ENCODE peak calls at places on chromosomes 7 and 10, in eight cellular contexts. N is brain microvascular endothelial cell; Q is Daoy; Z is GM04503; P is kidney tubule cell; W is hypothalamus; K is NCI-H1105 treated with DMSO at 0.1 percent for 48 hours; V is stimulated activated CD4-positive, alpha-beta T cell treated with anti-CD3 and anti-CD28 coated beads, Interleukin-1b, Interleukin-23, amount 100 ng/mL, for 48 hours. F is an unnamed sample.

GRCh38 chr10:130808243-130808642 is 503.3 kb downstream of the TCERG1L start:
- DNase-seq in Z (no peak), K (no peak), W (no peak), V (no peak), Q (no peak), N (no peak), P (no peak), F (no peak)

GRCh38 chr7:8481752-8482446 is 48.5 kb downstream of the NXPH1 start:
- DNase-seq in N (no peak), K (no peak), P (no peak), Z (no peak), V (no peak), W (no peak), Q (no peak), F (peak; percentile 89)

GRCh38 chr7:12031638-12032037 is 179.5 kb upstream of the TMEM106B start:
- DNase-seq in Q (peak; percentile 47), Z (no peak), K (no peak), P (peak; percentile 89), N (peak; percentile 51), V (no peak), W (no peak), F (peak; percentile 43)

GRCh38 chr10:88499569-88500470 is 83.3 kb downstream of the RNLS start:
- DNase-seq in V (no peak), Q (peak; percentile 1), Z (no peak), W (no peak), K (no peak), P (peak; percentile 79), N (no peak), F (peak; percentile 78)

GRCh38 chr10:14009315-14010082 is 321.2 kb downstream of the FRMD4A start:
- DNase-seq in P (peak; percentile 30), V (peak; percentile 77), N (peak; percentile 69), W (no peak), K (peak; percentile 43), Q (peak; percentile 89), Z (no peak), F (peak; percentile 56)

GRCh38 chr10:125742465-125742864 is 23.0 kb downstream of the EDRF1 start:
- DNase-seq in P (no peak), V (no peak), W (no peak), K (no peak), Z (no peak), N (no peak), Q (no peak), F (no peak)

GRCh38 chr10:5518143-5518542 is 6.6 kb upstream of the CALML3 start:
- DNase-seq in Z (no peak), W (no peak), V (no peak), P (peak; percentile 16), Q (no peak), N (no peak), K (peak; percentile 82), F (no peak)

GRCh38 chr10:77849039-77849664 is 77.4 kb downstream of the DLG5 start:
- DNase-seq in N (no peak), K (no peak), P (no peak), V (no peak), W (no peak), Q (no peak), Z (no peak), F (no peak)

GRCh38 chr7:108280136-108280535 is 150.0 kb upstream of the LAMB4 start:
- DNase-seq in K (peak; percentile 83), W (no peak), P (no peak), Z (no peak), V (no peak), Q (no peak), N (no peak), F (no peak)

GRCh38 chr7:320297-320696 is 30.3 kb downstream of the FOXL3 start:
- DNase-seq in P (no peak), W (no peak), N (no peak), Z (no peak), V (no peak), Q (no peak), K (no peak), F (no peak)

GRCh38 chr10:6227346-6227745 is 24.6 kb downstream of the PFKFB3 start:
- DNase-seq in V (no peak), W (no peak), Q (no peak), P (no peak), Z (no peak), K (no peak), N (no peak), F (no peak)

GRCh38 chr7:149144996-149145850 is 2.0 kb upstream of the ZNF398 start:
- DNase-seq in N (no peak), V (no peak), Q (no peak), K (no peak), Z (no peak), P (peak; percentile 59), W (no peak), F (no peak)

GRCh38 chr10:106608101-106608500 is 556.4 kb downstream of the SORCS1 start:
- DNase-seq in V (no peak), K (no peak), N (no peak), Z (no peak), P (no peak), Q (no peak), W (no peak), F (no peak)

F was measured in LHCN-M2.